ENCODE peak calls at places on chromosomes 1 and 21, in six cellular contexts. One of them, this sample, is unnamed. For H3K36me3, the result is how much of the 10 kb centered on the place peaks cover.

GRCh38 chr1:87221008-87221407 is 107.7 kb upstream of the LMO4 start:
- DNase-seq in heart left ventricle: no peak
- DNase-seq in adrenal gland: no peak
- DNase-seq in K562: no peak
- DNase-seq in IMR-90: peak
- DNase-seq in suprapubic skin: no peak
- DNase-seq in this sample: no peak

GRCh38 chr1:60904079-60904852 is 178.1 kb upstream of the NFIA start:
- DNase-seq in heart left ventricle: peak
- DNase-seq in adrenal gland: no peak
- DNase-seq in K562: no peak
- DNase-seq in IMR-90: no peak
- DNase-seq in suprapubic skin: peak
- DNase-seq in this sample: no peak

GRCh38 chr1:162632743-162633326 is 571 bp downstream of the DDR2 start:
- DNase-seq in heart left ventricle: peak
- DNase-seq in adrenal gland: no peak
- DNase-seq in K562: no peak
- DNase-seq in IMR-90: peak
- DNase-seq in suprapubic skin: no peak
- DNase-seq in this sample: no peak

GRCh38 chr1:167529829-167530474 is 11.6 kb upstream of the CD247 start:
- DNase-seq in heart left ventricle: no peak
- DNase-seq in adrenal gland: no peak
- DNase-seq in K562: no peak
- DNase-seq in IMR-90: no peak
- DNase-seq in suprapubic skin: no peak
- DNase-seq in this sample: no peak

GRCh38 chr1:37621326-37621870 is 13.3 kb downstream of the RSPO1 start:
- DNase-seq in heart left ventricle: no peak
- DNase-seq in adrenal gland: no peak
- DNase-seq in K562: no peak
- DNase-seq in IMR-90: no peak
- DNase-seq in suprapubic skin: no peak
- DNase-seq in this sample: no peak

GRCh38 chr1:38128511-38128910 is 81.9 kb upstream of the POU3F1 start:
- DNase-seq in heart left ventricle: no peak
- DNase-seq in adrenal gland: no peak
- DNase-seq in K562: no peak
- DNase-seq in IMR-90: no peak
- DNase-seq in suprapubic skin: no peak
- DNase-seq in this sample: no peak

GRCh38 chr1:111882986-111883560 is 106.4 kb downstream of the KCND3 start:
- DNase-seq in heart left ventricle: no peak
- DNase-seq in adrenal gland: no peak
- DNase-seq in K562: no peak
- DNase-seq in IMR-90: peak
- DNase-seq in suprapubic skin: no peak
- DNase-seq in this sample: no peak

GRCh38 chr1:156874572-156874971 is 13.9 kb downstream of the NTRK1 start:
- DNase-seq in heart left ventricle: no peak
- DNase-seq in adrenal gland: no peak
- DNase-seq in K562: no peak
- DNase-seq in IMR-90: no peak
- DNase-seq in suprapubic skin: no peak
- DNase-seq in this sample: no peak

GRCh38 chr21:19810779-19811178 is 1187.4 kb upstream of the NCAM2 start:
- DNase-seq in heart left ventricle: no peak
- DNase-seq in adrenal gland: no peak
- DNase-seq in K562: no peak
- DNase-seq in IMR-90: no peak
- DNase-seq in suprapubic skin: no peak
- DNase-seq in this sample: no peak

GRCh38 chr1:85428471-85429077 is 36.4 kb downstream of the DDAH1 start:
- DNase-seq in heart left ventricle: no peak
- DNase-seq in adrenal gland: no peak
- DNase-seq in K562: no peak
- DNase-seq in IMR-90: no peak
- DNase-seq in suprapubic skin: no peak
- DNase-seq in this sample: no peak

GRCh38 chr1:209354111-209354839 is 229.2 kb upstream of the CAMK1G start:
- DNase-seq in heart left ventricle: peak
- DNase-seq in adrenal gland: peak
- DNase-seq in K562: peak
- DNase-seq in IMR-90: peak
- DNase-seq in suprapubic skin: no peak
- DNase-seq in this sample: peak

GRCh38 chr1:61851849-61852692 is 109.8 kb downstream of the PATJ start:
- DNase-seq in heart left ventricle: peak
- DNase-seq in adrenal gland: no peak
- DNase-seq in K562: peak
- DNase-seq in IMR-90: peak
- DNase-seq in suprapubic skin: no peak
- DNase-seq in this sample: no peak

GRCh38 chr21:14620152-14620551 is 74.0 kb upstream of the SAMSN1 start:
- DNase-seq in heart left ventricle: no peak
- DNase-seq in adrenal gland: no peak
- DNase-seq in K562: no peak
- DNase-seq in IMR-90: no peak
- DNase-seq in suprapubic skin: no peak
- DNase-seq in this sample: no peak

GRCh38 chr1:26357121-26357602 is 3.2 kb upstream of the CRYBG2 start:
- DNase-seq in heart left ventricle: no peak
- DNase-seq in adrenal gland: no peak
- DNase-seq in K562: no peak
- DNase-seq in IMR-90: no peak
- DNase-seq in suprapubic skin: no peak
- DNase-seq in this sample: no peak

GRCh38 chr1:116664366-116664983 is 3.1 kb downstream of the IGSF3 start:
- DNase-seq in heart left ventricle: no peak
- DNase-seq in adrenal gland: no peak
- DNase-seq in K562: no peak
- DNase-seq in IMR-90: no peak
- DNase-seq in suprapubic skin: no peak
- DNase-seq in this sample: no peak

GRCh38 chr1:153796786-153797659 is 21.8 kb downstream of the SLC27A3 start:
- DNase-seq in heart left ventricle: peak
- DNase-seq in adrenal gland: peak
- DNase-seq in K562: peak
- DNase-seq in IMR-90: peak
- DNase-seq in suprapubic skin: peak
- DNase-seq in this sample: peak

GRCh38 chr1:178037510-178038253 is 56.2 kb upstream of the RASAL2 start:
- DNase-seq in heart left ventricle: peak
- DNase-seq in adrenal gland: peak
- DNase-seq in K562: peak
- DNase-seq in IMR-90: peak
- DNase-seq in suprapubic skin: peak
- DNase-seq in this sample: peak
- TF ChIP-seq POLR2A in heart left ventricle: no peak
- TF ChIP-seq POLR2A in adrenal gland: peak
- TF ChIP-seq POLR2A in K562: no peak
- TF ChIP-seq POLR2A in IMR-90: no peak
- TF ChIP-seq POLR2A in suprapubic skin: no peak
- TF ChIP-seq POLR2A in this sample: no peak

DNA sequence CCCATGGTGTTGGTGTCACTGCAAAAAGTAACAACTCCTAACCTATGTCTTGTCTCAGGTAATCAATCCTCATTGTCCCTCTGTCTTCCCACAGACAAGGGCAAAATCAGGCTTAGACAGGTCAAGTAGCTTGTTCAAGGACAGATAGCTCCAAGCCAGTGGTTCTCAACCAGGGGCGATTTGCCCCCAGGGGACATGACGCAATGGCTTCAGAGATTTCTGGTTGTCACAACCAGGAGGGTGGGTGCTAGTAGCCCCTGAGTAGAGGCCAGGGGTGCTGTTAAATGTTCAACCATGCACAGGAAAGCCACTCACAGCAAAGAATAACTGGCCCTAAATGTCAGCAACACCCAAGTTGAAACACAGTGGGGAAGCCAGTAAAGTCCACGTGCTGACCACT is 178.9 kb downstream of the RUNX1 start:
- DNase-seq in heart left ventricle: no peak
- DNase-seq in adrenal gland: no peak
- DNase-seq in K562: no peak
- DNase-seq in IMR-90: no peak
- DNase-seq in suprapubic skin: no peak
- DNase-seq in this sample: no peak
- H3K36me3 ChIP-seq in heart left ventricle: under half
- H3K36me3 ChIP-seq in adrenal gland: under half
- H3K36me3 ChIP-seq in K562: half or more
- H3K36me3 ChIP-seq in IMR-90: half or more
- H3K36me3 ChIP-seq in suprapubic skin: under half
- H3K36me3 ChIP-seq in this sample: under half

GRCh38 chr1:11719313-11720032 is 16.5 kb upstream of the AGTRAP start:
- DNase-seq in heart left ventricle: peak
- DNase-seq in adrenal gland: peak
- DNase-seq in K562: peak
- DNase-seq in IMR-90: peak
- DNase-seq in suprapubic skin: peak
- DNase-seq in this sample: peak
- TF ChIP-seq POLR2A in heart left ventricle: no peak
- TF ChIP-seq POLR2A in adrenal gland: no peak
- TF ChIP-seq POLR2A in K562: no peak
- TF ChIP-seq POLR2A in IMR-90: no peak
- TF ChIP-seq POLR2A in suprapubic skin: peak
- TF ChIP-seq POLR2A in this sample: no peak

GRCh38 chr1:2514863-2515762 is 11.3 kb downstream of the PANK4 start:
- DNase-seq in heart left ventricle: no peak
- DNase-seq in adrenal gland: no peak
- DNase-seq in K562: no peak
- DNase-seq in IMR-90: no peak
- DNase-seq in suprapubic skin: no peak
- DNase-seq in this sample: no peak

GRCh38 chr1:2516124-2516523 is 10.3 kb downstream of the PANK4 start:
- DNase-seq in heart left ventricle: no peak
- DNase-seq in adrenal gland: no peak
- DNase-seq in K562: no peak
- DNase-seq in IMR-90: no peak
- DNase-seq in suprapubic skin: no peak
- DNase-seq in this sample: no peak

GRCh38 chr1:2513939-2514650 is 12.3 kb downstream of the PANK4 start:
- DNase-seq in heart left ventricle: no peak
- DNase-seq in adrenal gland: no peak
- DNase-seq in K562: no peak
- DNase-seq in IMR-90: no peak
- DNase-seq in suprapubic skin: no peak
- DNase-seq in this sample: no peak

GRCh38 chr1:2516946-2517345 is 9.4 kb downstream of the PANK4 start:
- DNase-seq in heart left ventricle: no peak
- DNase-seq in adrenal gland: no peak
- DNase-seq in K562: no peak
- DNase-seq in IMR-90: no peak
- DNase-seq in suprapubic skin: no peak
- DNase-seq in this sample: no peak

DNA sequence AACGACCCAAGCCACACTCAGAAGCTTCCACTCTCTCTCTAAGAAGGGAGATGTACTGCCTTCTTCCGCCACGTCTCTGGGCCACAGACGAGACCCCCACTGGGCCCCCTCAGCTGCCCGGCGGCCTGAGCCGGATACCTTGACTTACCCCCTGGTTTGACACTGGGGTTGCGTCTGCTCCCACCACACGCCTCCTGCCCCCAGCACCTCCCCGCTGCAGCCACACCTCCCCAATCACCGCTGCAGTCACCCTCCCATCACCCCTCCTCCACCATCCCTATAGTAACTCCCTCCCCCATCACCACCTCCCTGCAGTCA is 10.7 kb downstream of the PANK4 start:
- DNase-seq in heart left ventricle: no peak
- DNase-seq in adrenal gland: no peak
- DNase-seq in K562: peak
- DNase-seq in IMR-90: no peak
- DNase-seq in suprapubic skin: no peak
- DNase-seq in this sample: no peak
- H3K36me3 ChIP-seq in heart left ventricle: half or more
- H3K36me3 ChIP-seq in adrenal gland: half or more
- H3K36me3 ChIP-seq in K562: half or more
- H3K36me3 ChIP-seq in IMR-90: half or more
- H3K36me3 ChIP-seq in suprapubic skin: half or more
- H3K36me3 ChIP-seq in this sample: under half

GRCh38 chr21:25566645-25567044 is 40.6 kb downstream of the MRPL39 start:
- DNase-seq in heart left ventricle: no peak
- DNase-seq in adrenal gland: no peak
- DNase-seq in K562: no peak
- DNase-seq in IMR-90: no peak
- DNase-seq in suprapubic skin: no peak
- DNase-seq in this sample: no peak

GRCh38 chr21:25565272-25566199 is 41.7 kb downstream of the MRPL39 start:
- DNase-seq in heart left ventricle: no peak
- DNase-seq in adrenal gland: no peak
- DNase-seq in K562: no peak
- DNase-seq in IMR-90: no peak
- DNase-seq in suprapubic skin: no peak
- DNase-seq in this sample: no peak

GRCh38 chr21:25563399-25564116 is 43.7 kb downstream of the MRPL39 start:
- DNase-seq in heart left ventricle: no peak
- DNase-seq in adrenal gland: no peak
- DNase-seq in K562: no peak
- DNase-seq in IMR-90: no peak
- DNase-seq in suprapubic skin: no peak
- DNase-seq in this sample: no peak

GRCh38 chr21:25562660-25563059 is 44.6 kb downstream of the MRPL39 start:
- DNase-seq in heart left ventricle: no peak
- DNase-seq in adrenal gland: no peak
- DNase-seq in K562: no peak
- DNase-seq in IMR-90: no peak
- DNase-seq in suprapubic skin: no peak
- DNase-seq in this sample: no peak

GRCh38 chr21:25564349-25564948 is 42.8 kb downstream of the MRPL39 start:
- DNase-seq in heart left ventricle: no peak
- DNase-seq in adrenal gland: no peak
- DNase-seq in K562: no peak
- DNase-seq in IMR-90: no peak
- DNase-seq in suprapubic skin: no peak
- DNase-seq in this sample: no peak
- TF ChIP-seq POLR2A in heart left ventricle: no peak
- TF ChIP-seq POLR2A in adrenal gland: no peak
- TF ChIP-seq POLR2A in K562: no peak
- TF ChIP-seq POLR2A in IMR-90: no peak
- TF ChIP-seq POLR2A in suprapubic skin: no peak
- TF ChIP-seq POLR2A in this sample: no peak

GRCh38 chr1:165675794-165676193 is 22.6 kb downstream of the ALDH9A1 start:
- DNase-seq in heart left ventricle: no peak
- DNase-seq in adrenal gland: no peak
- DNase-seq in K562: no peak
- DNase-seq in IMR-90: no peak
- DNase-seq in suprapubic skin: no peak
- DNase-seq in this sample: no peak
- H3K36me3 ChIP-seq in heart left ventricle: half or more
- H3K36me3 ChIP-seq in adrenal gland: under half
- H3K36me3 ChIP-seq in K562: half or more
- H3K36me3 ChIP-seq in IMR-90: under half
- H3K36me3 ChIP-seq in suprapubic skin: half or more
- H3K36me3 ChIP-seq in this sample: under half

This sample was measured in ovary.